ENCODE peak calls at places on chromosome 21, in five cellular contexts. B is A549; G is activated naive CD4-positive, alpha-beta T cell; N is amniotic stem cell; Z is stimulated activated CD4-positive, alpha-beta T cell treated with anti-CD3 and anti-CD28 coated beads, TNF-alpha, amount 100 ng/mL, for 4 hours. O is an unnamed sample.

GRCh38 chr21:45208627-45208951 is 79.1 kb downstream of the POFUT2 start:
- DNase-seq in B (no peak), G (no peak), N (no peak), Z (no peak), O (peak; percentile 30)

GRCh38 chr21:33325222-33326067 is 675 bp downstream of the IFNAR1 start:
- DNase-seq in B (peak; percentile 28), G (peak; percentile 59), N (peak; percentile 43), Z (peak; percentile 59), O (peak; percentile 81)

GRCh38 chr21:38538353-38538752 is 40.1 kb upstream of the ERG start:
- DNase-seq in B (no peak), G (no peak), N (no peak), Z (no peak), O (no peak)

GRCh38 chr21:16891821-16892220 is 621.0 kb upstream of the CXADR start:
- DNase-seq in B (no peak), G (no peak), N (peak; percentile 14), Z (no peak), O (peak; percentile 50)

GRCh38 chr21:45266518-45267389 is 20.9 kb downstream of the POFUT2 start:
- DNase-seq in B (no peak), G (no peak), N (no peak), Z (no peak), O (no peak)

GRCh38 chr21:32889596-32889995 is 118.0 kb upstream of the PAXBP1 start:
- DNase-seq in B (no peak), G (no peak), N (no peak), Z (no peak), O (peak; percentile 44)

GRCh38 chr21:33537212-33537611 is 4.7 kb downstream of the GART start:
- DNase-seq in B (no peak), G (no peak), N (no peak), Z (no peak), O (no peak)

GRCh38 chr21:37537391-37537996 is 170.9 kb downstream of the DYRK1A start:
- DNase-seq in B (no peak), G (no peak), N (no peak), Z (no peak), O (no peak)

GRCh38 chr21:42799516-42799915 is 79.8 kb downstream of the WDR4 start:
- DNase-seq in B (no peak), G (no peak), N (no peak), Z (no peak), O (peak; percentile 6)

GRCh38 chr21:26013964-26014363 is 156.6 kb downstream of the APP start:
- DNase-seq in B (no peak), G (no peak), N (no peak), Z (no peak), O (no peak)

GRCh38 chr21:31130821-31131220 is 92.5 kb upstream of the KRTAP19-8 start:
- DNase-seq in B (no peak), G (no peak), N (no peak), Z (no peak), O (no peak)

GRCh38 chr21:42227909-42228708 is 9.2 kb downstream of the ABCG1 start:
- DNase-seq in B (peak; percentile 78), G (peak; percentile 79), N (no peak), Z (peak; percentile 80), O (peak; percentile 91)

GRCh38 chr21:41521489-41522027 is 13.6 kb upstream of the TMPRSS2 start:
- DNase-seq in B (no peak), G (no peak), N (no peak), Z (no peak), O (no peak)

GRCh38 chr21:44632067-44632466 is 5.1 kb upstream of the KRTAP10-10 start:
- DNase-seq in B (no peak), G (no peak), N (no peak), Z (no peak), O (no peak)

GRCh38 chr21:44791993-44792392 is 9.6 kb downstream of the UBE2G2 start:
- DNase-seq in B (no peak), G (no peak), N (no peak), Z (no peak), O (no peak)

GRCh38 chr21:30984897-30985296 is 53.4 kb downstream of the KRTAP19-8 start:
- DNase-seq in B (no peak), G (no peak), N (no peak), Z (no peak), O (no peak)

GRCh38 chr21:35053356-35054096 is 4.4 kb upstream of the RUNX1 start:
- DNase-seq in B (no peak), G (no peak), N (no peak), Z (no peak), O (no peak)

GRCh38 chr21:40902299-40902698 is 55.3 kb upstream of the DSCAM start:
- DNase-seq in B (no peak), G (no peak), N (no peak), Z (no peak), O (no peak)

GRCh38 chr21:38843806-38844479 is 38.2 kb downstream of the ETS2 start:
- DNase-seq in B (no peak), G (no peak), N (peak; percentile 52), Z (no peak), O (peak; percentile 53)

GRCh38 chr21:46375560-46376230 is 51.7 kb downstream of the PCNT start:
- DNase-seq in B (no peak), G (no peak), N (no peak), Z (no peak), O (no peak)

GRCh38 chr21:36723371-36723881 is 24.5 kb downstream of the SIM2 start:
- DNase-seq in B (no peak), G (no peak), N (no peak), Z (no peak), O (no peak)

GRCh38 chr21:41611966-41612606 is 104.1 kb upstream of the TMPRSS2 start:
- DNase-seq in B (peak; percentile 60), G (no peak), N (no peak), Z (no peak), O (peak; percentile 47)

GRCh38 chr21:41966341-41966833 is 12.6 kb upstream of the C2CD2 start:
- DNase-seq in B (no peak), G (no peak), N (no peak), Z (no peak), O (peak; percentile 36)

GRCh38 chr21:32828908-32829307 is 57.4 kb upstream of the PAXBP1 start:
- DNase-seq in B (no peak), G (no peak), N (no peak), Z (no peak), O (no peak)

GRCh38 chr21:27648560-27648959 is 681.7 kb upstream of the ADAMTS5 start:
- DNase-seq in B (no peak), G (no peak), N (no peak), Z (no peak), O (peak; percentile 92)

GRCh38 chr21:45004481-45005263 is 64.8 kb downstream of the SLX9 start:
- DNase-seq in B (no peak), G (no peak), N (no peak), Z (no peak), O (peak; percentile 14)

GRCh38 chr21:42308161-42308913 is 6.9 kb downstream of the TFF3 start:
- DNase-seq in B (no peak), G (no peak), N (no peak), Z (no peak), O (no peak)

GRCh38 chr21:39685991-39686390 is 59.0 kb upstream of the IGSF5 start:
- DNase-seq in B (no peak), G (no peak), N (no peak), Z (no peak), O (no peak)

GRCh38 chr21:26115899-26116298 is 54.7 kb downstream of the APP start:
- DNase-seq in B (no peak), G (no peak), N (no peak), Z (no peak), O (peak; percentile 88)

GRCh38 chr21:29849735-29850176 is 90.0 kb downstream of the GRIK1 start:
- DNase-seq in B (peak; percentile 5), G (peak; percentile 5), N (peak; percentile 21), Z (peak; percentile 5), O (peak; percentile 63)

GRCh38 chr21:45575993-45576837 is 34.0 kb upstream of the SLC19A1 start:
- DNase-seq in B (no peak), G (no peak), N (no peak), Z (no peak), O (no peak)

GRCh38 chr21:44977616-44978340 is 37.9 kb downstream of the SLX9 start:
- DNase-seq in B (no peak), G (no peak), N (no peak), Z (no peak), O (no peak)

GRCh38 chr21:31503939-31504338 is 155.6 kb upstream of the SOD1 start:
- DNase-seq in B (no peak), G (no peak), N (no peak), Z (no peak), O (no peak)

GRCh38 chr21:45457161-45457831 is 52.3 kb downstream of the COL18A1 start:
- DNase-seq in B (no peak), G (no peak), N (no peak), Z (no peak), O (no peak)

GRCh38 chr21:42438316-42439205 is 34.9 kb downstream of the UBASH3A start:
- DNase-seq in B (no peak), G (no peak), N (no peak), Z (no peak), O (no peak)

O was measured in fibroblast of mammary gland.